ENCODE peak calls at places on chromosome 18, in ten cellular contexts. X, O, Q, M, D, K, S, E, C and B are unnamed samples.
A peak's percentile ranks its signal among the peaks of the same experiment; 100 is the strongest.

GRCh38 chr18:54360406-54360805 is 2.7 kb downstream of the C18orf54 start:
- DNase-seq in X (no peak), O (no peak), Q (no peak), M (no peak), D (no peak), K (no peak), S (no peak), E (no peak), C (no peak), B (no peak)

GRCh38 chr18:76686737-76687231 is 135.6 kb upstream of the ZNF236 start:
- DNase-seq in X (no peak), O (peak; percentile 42), Q (no peak), M (no peak), D (peak; percentile 64), K (no peak), S (peak; percentile 46), E (peak; percentile 61), C (peak; percentile 61), B (peak; percentile 46)

GRCh38 chr18:74252032-74252380 is 39.8 kb downstream of the CYB5A start:
- DNase-seq in X (no peak), O (no peak), Q (no peak), M (no peak), D (no peak), K (no peak), S (peak; percentile 0), E (no peak), C (peak; percentile 55), B (peak; percentile 18)

GRCh38 chr18:45771587-45771986 is 47.6 kb downstream of the SLC14A1 start:
- DNase-seq in X (no peak), O (no peak), Q (no peak), M (peak; percentile 82), D (no peak), K (no peak), S (no peak), E (no peak), C (no peak), B (no peak)

GRCh38 chr18:48851563-48851962 is 99.2 kb downstream of the SMAD7 start:
- DNase-seq in X (no peak), O (no peak), Q (no peak), M (no peak), D (no peak), K (no peak), S (no peak), E (no peak), C (no peak), B (no peak)

GRCh38 chr18:59220784-59221765 is 1.1 kb downstream of the GRP start:
- DNase-seq in X (no peak), O (no peak), Q (no peak), M (no peak), D (no peak), K (no peak), S (no peak), E (no peak), C (no peak), B (no peak)

GRCh38 chr18:78178812-78179211 is 800.8 kb upstream of the SALL3 start:
- DNase-seq in X (no peak), O (no peak), Q (no peak), M (no peak), D (no peak), K (no peak), S (no peak), E (no peak), C (no peak), B (no peak)

GRCh38 chr18:59357928-59358327 is 1.1 kb downstream of the LMAN1 start:
- DNase-seq in X (no peak), O (no peak), Q (no peak), M (peak; percentile 46), D (peak; percentile 54), K (no peak), S (peak; percentile 34), E (no peak), C (peak; percentile 74), B (peak; percentile 64)

GRCh38 chr18:50193796-50194622 is 938 bp downstream of the MYO5B start:
- DNase-seq in X (no peak), O (peak; percentile 11), Q (no peak), M (no peak), D (no peak), K (no peak), S (no peak), E (no peak), C (no peak), B (no peak)

GRCh38 chr18:525066-525797 is 24.7 kb upstream of the COLEC12 start:
- DNase-seq in X (no peak), O (no peak), Q (no peak), M (no peak), D (peak; percentile 24), K (no peak), S (peak; percentile 88), E (no peak), C (peak; percentile 65), B (peak; percentile 87)

GRCh38 chr18:75211002-75211621 is 515 bp downstream of the TSHZ1 start:
- DNase-seq in X (no peak), O (peak; percentile 26), Q (no peak), M (no peak), D (peak; percentile 11), K (no peak), S (peak; percentile 3), E (no peak), C (no peak), B (no peak)

GRCh38 chr18:73688851-73689659 is 458.6 kb downstream of the FBXO15 start:
- DNase-seq in X (no peak), O (peak; percentile 12), Q (no peak), M (peak; percentile 97), D (no peak), K (no peak), S (peak; percentile 29), E (no peak), C (peak; percentile 97), B (peak; percentile 51)

GRCh38 chr18:67583621-67584020 is 67.1 kb upstream of the DSEL start:
- DNase-seq in X (no peak), O (no peak), Q (no peak), M (no peak), D (no peak), K (no peak), S (no peak), E (no peak), C (no peak), B (no peak)

GRCh38 chr18:67215686-67216085 is 300.8 kb downstream of the DSEL start:
- DNase-seq in X (no peak), O (no peak), Q (no peak), M (no peak), D (no peak), K (no peak), S (no peak), E (no peak), C (no peak), B (no peak)

GRCh38 chr18:23165271-23165670 is 30.0 kb downstream of the CABLES1 start:
- DNase-seq in X (no peak), O (no peak), Q (no peak), M (no peak), D (no peak), K (no peak), S (no peak), E (no peak), C (no peak), B (no peak)

GRCh38 chr18:42780171-42780570 is 335.3 kb downstream of the RIT2 start:
- DNase-seq in X (no peak), O (no peak), Q (no peak), M (no peak), D (no peak), K (no peak), S (no peak), E (no peak), C (no peak), B (no peak)

GRCh38 chr18:34626404-34627137 is 83.5 kb upstream of the DTNA start:
- DNase-seq in X (no peak), O (no peak), Q (no peak), M (no peak), D (no peak), K (no peak), S (peak; percentile 70), E (no peak), C (no peak), B (peak; percentile 38)

GRCh38 chr18:2459886-2460285 is 111.4 kb downstream of the METTL4 start:
- DNase-seq in X (no peak), O (no peak), Q (no peak), M (no peak), D (no peak), K (no peak), S (no peak), E (no peak), C (peak; percentile 25), B (peak; percentile 59)

GRCh38 chr18:22999212-22999611 is 66.1 kb downstream of the RBBP8 start:
- DNase-seq in X (no peak), O (no peak), Q (no peak), M (no peak), D (no peak), K (no peak), S (peak; percentile 2), E (no peak), C (peak; percentile 2), B (no peak)

GRCh38 chr18:40249390-40250080 is 1705.5 kb upstream of the PIK3C3 start:
- DNase-seq in X (no peak), O (no peak), Q (no peak), M (no peak), D (no peak), K (no peak), S (peak; percentile 23), E (no peak), C (no peak), B (peak; percentile 71)